ENCODE peak calls at places on chromosomes 6 and 20, in four cellular contexts. B is HepG2, R is H1, E is GM12878. S is an unnamed sample.

GRCh38 chr6:47168176-47168575 is 126.0 kb upstream of the ADGRF1 start:
- DNase-seq in B (peak), R (no peak), E (no peak), S (no peak)

GRCh38 chr6:144417686-144418085 is 132.6 kb downstream of the UTRN start:
- DNase-seq in R (no peak), E (no peak), B (no peak), S (no peak)

GRCh38 chr6:116447496-116448011 is 13.6 kb upstream of the CALHM6 start:
- DNase-seq in B (no peak), E (no peak), R (no peak), S (no peak)

GRCh38 chr20:12535316-12535715 is 473.5 kb upstream of the SPTLC3 start:
- DNase-seq in B (no peak), E (no peak), R (no peak), S (no peak)

GRCh38 chr6:13352165-13352564 is 23.8 kb upstream of the TBC1D7 start:
- DNase-seq in E (no peak), B (no peak), R (no peak), S (no peak)

GRCh38 chr20:38873050-38873581 is 53.1 kb upstream of the FAM83D start:
- DNase-seq in R (no peak), E (peak), B (no peak), S (no peak)

GRCh38 chr6:35962779-35963570 is 42.1 kb upstream of the SRPK1 start:
- DNase-seq in B (peak), R (no peak), E (no peak), S (no peak)

GRCh38 chr6:82917346-82918064 is 148.1 kb downstream of the UBE3D start:
- DNase-seq in E (no peak), R (no peak), B (no peak), S (no peak)

GRCh38 chr6:166478782-166479592 is 96.2 kb upstream of the MPC1 start:
- DNase-seq in E (no peak), R (no peak), B (no peak), S (no peak)

GRCh38 chr20:45419188-45420091 is 3.5 kb downstream of the PIGT start:
- DNase-seq in B (peak), E (peak), R (peak), S (no peak)

GRCh38 chr6:760982-761955 is 68.3 kb upstream of the EXOC2 start:
- DNase-seq in E (no peak), B (no peak), R (no peak), S (no peak)

GRCh38 chr6:139580592-139581484 is 206.4 kb upstream of the CITED2 start:
- DNase-seq in E (peak), B (no peak), R (no peak), S (no peak)

GRCh38 chr6:88804701-88805100 is 158.7 kb downstream of the RNGTT start:
- DNase-seq in R (no peak), E (no peak), B (no peak), S (no peak)

GRCh38 chr6:129749749-129750120 is 39.8 kb upstream of the ARHGAP18 start:
- DNase-seq in B (no peak), R (no peak), E (peak), S (no peak)

GRCh38 chr20:62708591-62709536 is at the start of gene NTSR1:
- DNase-seq in R (peak), B (no peak), E (no peak), S (peak)

GRCh38 chr20:18686696-18687095 is 98.8 kb downstream of the DTD1 start:
- DNase-seq in E (no peak), R (no peak), B (no peak), S (no peak)

GRCh38 chr6:79536615-79536968 is 638 bp downstream of the LCA5 start:
- DNase-seq in B (no peak), R (no peak), E (no peak), S (no peak)

GRCh38 chr20:50003253-50003656 is 20.5 kb downstream of the SNAI1 start:
- DNase-seq in R (no peak), E (no peak), B (no peak), S (no peak)

GRCh38 chr6:129740013-129740412 is 30.0 kb upstream of the ARHGAP18 start:
- DNase-seq in E (no peak), B (no peak), R (no peak), S (no peak)

GRCh38 chr6:7821426-7821825 is 89.2 kb downstream of the TXNDC5 start:
- DNase-seq in E (no peak), R (no peak), B (no peak), S (no peak)

GRCh38 chr6:142833054-142833453 is 111.9 kb downstream of the HIVEP2 start:
- DNase-seq in R (no peak), B (no peak), E (no peak), S (no peak)

GRCh38 chr6:3571836-3572235 is 115.0 kb upstream of the SLC22A23 start:
- DNase-seq in R (no peak), E (no peak), B (no peak), S (no peak)

GRCh38 chr6:160934157-160934556 is 57.4 kb upstream of the MAP3K4 start:
- DNase-seq in R (no peak), B (no peak), E (no peak), S (no peak)

GRCh38 chr20:63425846-63426485 is 46.5 kb downstream of the KCNQ2 start:
- DNase-seq in R (no peak), B (no peak), E (no peak), S (no peak)

GRCh38 chr20:57445774-57446173 is 54.6 kb downstream of the RBM38 start:
- DNase-seq in R (no peak), B (no peak), E (no peak), S (no peak)

GRCh38 chr6:157605484-157605883 is 217.6 kb upstream of the SNX9 start:
- DNase-seq in E (no peak), B (no peak), R (no peak), S (no peak)

GRCh38 chr6:139342957-139343750 is 31.3 kb downstream of the CITED2 start:
- DNase-seq in B (no peak), E (no peak), R (no peak), S (no peak)

DNA sequence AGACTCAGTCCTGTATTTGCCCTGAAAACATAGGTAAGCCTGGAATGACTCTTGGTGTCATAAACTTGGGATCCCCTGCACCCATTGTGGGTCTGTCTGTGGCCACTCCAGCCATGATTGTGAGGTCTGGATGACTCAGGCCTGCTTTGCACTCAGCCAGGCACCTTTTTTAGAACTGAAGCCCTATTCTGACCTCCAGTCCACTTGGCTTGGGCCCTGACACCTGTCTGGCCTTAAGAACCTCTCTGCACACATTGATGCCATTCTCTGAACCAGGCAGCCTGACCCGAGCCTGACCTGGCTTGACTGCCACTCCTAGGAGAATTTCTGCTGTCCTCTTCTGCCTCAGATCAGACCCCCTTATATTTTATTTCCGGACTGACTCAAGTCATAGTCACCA is 383.7 kb downstream of the MAFB start:
- DNase-seq in E (no peak), B (no peak), R (no peak), S (no peak)
- TF ChIP-seq SUZ12 in E (no peak), B (no peak), R (no peak), S (no peak)

GRCh38 chr20:3818155-3819151 is 1.9 kb upstream of the AP5S1 start:
- DNase-seq in B (peak), R (peak), E (no peak), S (no peak)
- TF ChIP-seq ZNF274 in B (peak), R (no peak), E (no peak), S (no peak)

GRCh38 chr6:50986319-50986718 is 167.6 kb downstream of the TFAP2B start:
- DNase-seq in E (no peak), B (no peak), R (no peak), S (no peak)
- TF ChIP-seq SUZ12 in E (no peak), B (no peak), R (no peak), S (no peak)

DNA sequence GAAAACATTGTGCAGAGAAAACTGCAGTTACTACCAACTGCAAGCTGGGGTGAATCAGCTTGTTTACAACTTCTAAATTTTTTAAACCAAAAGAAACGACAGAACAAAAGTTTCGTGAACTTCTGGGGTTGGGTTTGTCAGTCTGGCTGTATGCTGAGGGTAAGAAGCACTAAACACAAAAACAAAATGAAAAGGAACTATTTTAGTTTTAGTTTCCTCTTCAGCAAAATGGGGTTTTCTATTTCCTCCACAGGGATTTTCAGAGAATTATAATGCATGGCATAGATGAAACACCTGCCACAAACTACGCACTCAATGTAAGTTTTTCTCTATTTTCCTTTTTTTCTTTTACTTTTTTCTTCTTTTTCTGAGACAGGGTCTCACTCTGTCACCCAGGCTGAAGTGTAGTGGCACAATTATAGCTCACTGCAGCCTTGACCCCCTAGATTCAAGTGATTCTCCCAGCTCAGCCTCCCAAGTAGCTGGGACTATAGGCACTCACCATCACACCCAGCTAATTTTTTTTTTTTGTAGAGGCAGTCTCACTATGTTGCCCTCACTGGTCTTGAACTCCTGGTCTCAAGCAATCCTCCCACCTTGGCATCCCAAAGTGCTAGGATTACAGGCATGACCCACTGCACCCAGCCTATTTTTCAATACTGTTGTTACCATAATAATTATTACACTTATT is 40.6 kb downstream of the CGA start:
- DNase-seq in E (no peak), B (no peak), R (no peak), S (no peak)
- TF ChIP-seq ZNF274 in E (no peak), B (no peak), R (no peak), S (no peak)

GRCh38 chr6:32164295-32164694 is at the start of gene EGFL8:
- DNase-seq in E (no peak), B (no peak), R (no peak), S (no peak)

GRCh38 chr6:32167154-32167760 is 2.9 kb downstream of the EGFL8 start:
- DNase-seq in B (no peak), E (no peak), R (peak), S (no peak)

GRCh38 chr6:32168350-32168749 is 4.0 kb downstream of the EGFL8 start:
- DNase-seq in R (no peak), B (no peak), E (no peak), S (no peak)

GRCh38 chr6:32167761-32168262 is 3.4 kb downstream of the EGFL8 start:
- DNase-seq in R (no peak), B (no peak), E (no peak), S (no peak)

DNA sequence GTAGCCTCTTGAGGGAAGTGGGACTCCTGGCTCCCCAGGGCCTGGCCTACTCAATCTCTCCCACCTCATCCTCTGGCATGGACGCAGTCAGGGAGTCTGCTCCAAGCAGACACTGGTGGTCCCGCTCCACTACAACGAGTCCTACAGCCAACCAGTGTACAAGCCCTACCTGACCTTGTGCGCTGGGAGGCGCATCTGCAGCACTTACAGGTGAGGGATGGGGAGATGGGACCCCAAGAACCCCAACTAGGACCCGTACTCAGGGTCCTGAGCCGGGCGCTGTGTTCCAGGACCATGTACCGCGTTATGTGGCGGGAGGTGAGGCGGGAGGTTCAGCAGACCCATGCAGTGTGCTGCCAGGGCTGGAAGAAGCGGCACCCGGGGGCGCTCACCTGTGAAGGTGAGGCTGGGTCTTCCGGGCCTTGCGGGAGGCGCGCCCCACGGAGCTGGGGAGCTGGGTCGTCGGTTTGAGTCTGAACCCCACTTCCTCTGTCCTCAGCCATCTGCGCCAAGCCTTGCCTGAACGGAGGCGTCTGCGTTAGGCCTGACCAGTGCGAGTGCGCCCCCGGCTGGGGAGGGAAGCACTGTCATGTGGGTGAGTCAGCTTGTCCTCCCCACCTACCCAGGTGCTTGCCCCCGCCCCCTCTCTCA is 2.1 kb downstream of the EGFL8 start:
- DNase-seq in B (no peak), E (no peak), R (peak), S (no peak)
- TF ChIP-seq SUZ12 in B (no peak), E (no peak), R (no peak), S (no peak)

GRCh38 chr20:2593756-2594155 is 57.4 kb downstream of the TMC2 start:
- DNase-seq in B (no peak), E (no peak), R (no peak), S (no peak)
- TF ChIP-seq ZNF274 in B (no peak), E (no peak), R (no peak), S (no peak)

GRCh38 chr6:40038626-40039025 is 104.4 kb upstream of the MOCS1 start:
- DNase-seq in R (no peak), E (no peak), B (no peak), S (no peak)
- TF ChIP-seq SUZ12 in R (no peak), E (no peak), B (no peak), S (no peak)

GRCh38 chr20:24911461-24911860 is 37.6 kb upstream of the CST7 start:
- DNase-seq in B (no peak), E (no peak), R (peak), S (peak)

GRCh38 chr20:24914388-24915241 is 34.5 kb upstream of the CST7 start:
- DNase-seq in E (no peak), R (peak), B (no peak), S (no peak)

GRCh38 chr20:24912397-24913075 is 36.5 kb upstream of the CST7 start:
- DNase-seq in B (no peak), E (no peak), R (peak), S (no peak)

GRCh38 chr20:24915440-24915839 is 33.6 kb upstream of the CST7 start:
- DNase-seq in R (peak), B (no peak), E (no peak), S (no peak)

GRCh38 chr20:24913076-24913628 is 35.9 kb upstream of the CST7 start:
- DNase-seq in R (peak), E (no peak), B (no peak), S (no peak)
- TF ChIP-seq ZNF274 in R (no peak), E (no peak), B (no peak), S (no peak)

GRCh38 chr20:32485126-32485769 is 99.9 kb downstream of the NOL4L start:
- DNase-seq in R (peak), B (peak), E (peak), S (no peak)
- TF ChIP-seq SUZ12 in R (no peak), B (no peak), E (no peak), S (no peak)

DNA sequence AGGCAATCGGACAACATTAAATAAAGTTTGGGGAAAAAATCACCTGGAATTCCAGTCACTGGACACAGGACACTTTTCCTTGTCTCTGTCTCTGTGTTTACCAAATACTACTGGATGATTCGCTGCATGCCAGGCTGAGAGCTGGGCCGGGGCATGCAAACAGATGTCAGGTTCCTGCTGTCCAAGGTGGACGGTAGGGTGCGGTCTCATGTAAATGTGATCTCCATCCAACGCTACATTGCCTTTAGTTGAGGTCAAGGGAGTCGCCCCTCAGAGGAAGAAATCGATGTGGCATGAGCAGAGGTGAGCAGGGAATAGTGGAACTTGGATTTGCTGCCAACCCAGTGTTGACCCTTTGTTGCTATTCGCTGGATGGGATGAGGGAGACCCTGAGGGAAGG is 9.9 kb upstream of the TOX2 start:
- DNase-seq in R (no peak), E (no peak), B (no peak), S (no peak)
- TF ChIP-seq ZNF274 in R (no peak), E (no peak), B (no peak), S (no peak)